ENCODE peak calls at places on chromosomes 6 and 20, in four cellular contexts. K is brain microvascular endothelial cell, N is gastrocnemius medialis, A is heart right ventricle. B is an unnamed sample.

GRCh38 chr6:158057213-158057987 is 75.7 kb downstream of the SYNJ2 start:
- DNase-seq in K (peak), N (no peak), A (no peak), B (no peak)

GRCh38 chr6:108321253-108321740 is 26.4 kb downstream of the AFG1L start:
- DNase-seq in K (no peak), N (no peak), A (no peak), B (no peak)

GRCh38 chr6:88349511-88349910 is 183.4 kb upstream of the CNR1 start:
- DNase-seq in K (no peak), N (no peak), A (no peak), B (no peak)

GRCh38 chr6:81126150-81126549 is 626.3 kb downstream of the TENT5A start:
- DNase-seq in K (no peak), N (no peak), A (no peak), B (no peak)

GRCh38 chr6:99434702-99435530 is 9.8 kb upstream of the PNISR start:
- DNase-seq in K (no peak), N (no peak), A (no peak), B (peak)

GRCh38 chr6:52582996-52583395 is 6.1 kb upstream of the TRAM2 start:
- DNase-seq in K (no peak), N (no peak), A (no peak), B (no peak)

GRCh38 chr20:10555865-10556308 is 117.9 kb downstream of the JAG1 start:
- DNase-seq in K (peak), N (no peak), A (no peak), B (no peak)

GRCh38 chr20:49420811-49421295 is 61.6 kb downstream of the KCNB1 start:
- DNase-seq in K (no peak), N (peak), A (no peak), B (no peak)

GRCh38 chr6:39426057-39426592 is 103.6 kb upstream of the KCNK16 start:
- DNase-seq in K (peak), N (no peak), A (no peak), B (no peak)

GRCh38 chr6:170361335-170361734 is 54.8 kb downstream of the FAM120B start:
- DNase-seq in K (no peak), N (no peak), A (no peak), B (no peak)

GRCh38 chr20:10649817-10650200 is 24.0 kb downstream of the JAG1 start:
- DNase-seq in K (peak), N (no peak), A (no peak), B (no peak)

GRCh38 chr20:2295886-2296544 is at the start of gene TGM3:
- DNase-seq in K (no peak), N (no peak), A (no peak), B (no peak)

GRCh38 chr20:24960861-24961260 is 11.8 kb downstream of the CST7 start:
- DNase-seq in K (no peak), N (no peak), A (no peak), B (no peak)

DNA sequence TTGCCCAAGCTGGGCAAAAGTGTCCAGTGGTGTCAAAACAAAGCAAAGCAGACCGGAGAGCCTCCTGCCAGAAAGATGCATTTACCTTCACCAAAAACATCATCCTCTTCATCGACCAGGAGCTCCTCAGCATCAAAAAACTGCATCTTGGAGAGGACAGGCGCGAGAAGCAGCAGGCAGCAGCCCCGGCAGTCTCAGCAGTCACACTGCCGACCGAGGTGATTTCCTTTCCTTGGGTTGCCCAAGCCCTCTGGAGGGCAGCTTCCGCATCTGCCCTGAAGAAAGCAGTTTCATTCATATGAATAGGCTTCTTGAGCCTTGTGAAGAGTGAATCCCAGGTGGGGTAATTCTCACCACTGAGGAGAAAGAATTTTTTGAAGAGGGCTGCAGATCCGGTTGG is at the start of gene RIPOR2:
- DNase-seq in K (no peak), N (no peak), A (no peak), B (peak)
- H3K4me3 ChIP-seq in K (no peak), N (no peak), A (no peak), B (peak)

GRCh38 chr20:13325033-13325432 is 104.0 kb downstream of the ISM1 start:
- DNase-seq in K (peak), N (no peak), A (no peak), B (peak)
- TF ChIP-seq CTCF in K (peak), N (no peak), A (no peak), B (peak)

GRCh38 chr20:62820208-62820961 is 3.5 kb downstream of the COL9A3 start:
- DNase-seq in K (no peak), N (no peak), A (no peak), B (no peak)

GRCh38 chr20:62816879-62817873 is at the start of gene COL9A3:
- DNase-seq in K (no peak), N (no peak), A (no peak), B (no peak)

GRCh38 chr20:62819494-62820174 is 2.8 kb downstream of the COL9A3 start:
- DNase-seq in K (no peak), N (no peak), A (no peak), B (no peak)

GRCh38 chr20:62817975-62818591 is 1.2 kb downstream of the COL9A3 start:
- DNase-seq in K (no peak), N (no peak), A (no peak), B (no peak)

DNA sequence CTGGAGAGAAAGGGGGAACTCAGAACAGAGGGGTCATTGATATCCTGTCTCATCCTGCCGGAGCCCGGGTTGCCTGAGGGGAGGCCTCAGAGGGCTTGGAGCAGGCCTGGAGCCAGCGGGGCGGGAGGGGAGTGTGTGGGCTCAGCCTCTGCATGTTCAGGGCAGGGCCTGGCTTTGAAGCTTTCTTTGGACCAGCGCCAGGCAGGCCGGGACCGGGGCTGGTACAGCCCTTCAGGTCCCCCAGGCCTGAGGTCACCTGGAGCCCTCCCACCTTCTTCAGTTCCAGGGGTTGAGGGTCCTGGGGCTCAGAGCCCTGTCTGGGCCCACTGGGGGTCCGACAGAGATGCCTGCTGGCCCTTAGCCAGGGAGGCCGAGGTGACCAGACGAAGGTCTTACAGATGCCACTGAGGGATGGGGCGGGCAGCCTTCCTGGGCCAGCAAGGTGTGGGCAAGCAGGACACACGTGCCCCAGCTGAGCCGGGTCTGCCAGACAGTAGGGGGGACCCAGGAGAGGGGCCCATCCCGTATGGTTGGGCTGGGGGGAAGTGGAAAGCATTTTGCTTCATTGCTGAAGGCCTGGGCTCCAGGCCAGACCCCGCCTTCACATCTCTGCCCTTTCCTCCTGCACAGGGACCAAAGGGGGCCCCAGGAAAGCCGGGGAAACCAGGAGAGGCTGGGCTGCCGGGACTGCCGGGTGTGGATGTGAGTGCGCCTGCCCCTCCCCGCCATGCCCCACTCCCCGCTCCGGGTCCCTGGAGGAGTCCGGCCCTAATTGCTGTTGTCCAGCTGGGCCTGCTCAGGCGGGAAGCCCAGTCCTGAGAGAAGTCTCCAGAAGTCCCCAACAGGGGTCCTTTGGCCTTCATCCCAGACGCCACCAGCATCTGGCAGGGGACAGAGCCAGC is 2.0 kb downstream of the COL9A3 start:
- DNase-seq in K (no peak), N (no peak), A (peak), B (no peak)
- H3K4me3 ChIP-seq in K (no peak), N (no peak), A (no peak), B (no peak)

DNA sequence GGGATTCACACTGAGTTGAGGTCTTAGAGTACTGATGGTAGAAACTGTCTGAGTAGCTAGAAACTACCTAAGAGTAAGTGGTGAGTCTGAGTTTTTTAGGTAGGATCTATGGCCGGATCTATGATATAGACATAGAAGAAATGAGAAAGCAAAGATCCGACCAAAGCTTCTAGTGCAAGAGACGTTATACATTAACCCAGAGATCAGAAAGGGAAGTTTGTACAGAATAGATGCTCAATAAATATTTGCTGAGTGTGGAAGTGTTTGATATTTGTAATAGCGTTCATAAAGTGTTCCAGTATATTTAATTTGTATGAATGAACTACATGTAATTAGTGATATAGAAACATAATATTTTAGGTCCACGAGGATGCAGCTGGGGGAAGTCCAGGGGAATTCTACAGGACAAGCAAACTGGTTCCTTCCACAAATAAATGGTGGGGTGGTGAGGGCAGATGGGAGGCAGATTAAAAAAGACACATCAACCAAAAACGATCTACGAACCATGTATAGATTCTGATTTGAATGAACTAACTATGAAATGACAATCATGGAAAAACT is 32.0 kb upstream of the JARID2 start:
- DNase-seq in K (no peak), N (no peak), A (no peak), B (no peak)
- TF ChIP-seq CTCF in K (no peak), N (no peak), A (no peak), B (no peak)

GRCh38 chr20:13877789-13878188 is 93.0 kb downstream of the NDUFAF5 start:
- DNase-seq in K (no peak), N (no peak), A (no peak), B (no peak)

GRCh38 chr20:13874269-13875158 is 89.7 kb downstream of the NDUFAF5 start:
- DNase-seq in K (no peak), N (no peak), A (no peak), B (no peak)

GRCh38 chr20:13873814-13874213 is 89.0 kb downstream of the NDUFAF5 start:
- DNase-seq in K (no peak), N (no peak), A (no peak), B (no peak)

GRCh38 chr20:13878600-13878999 is 93.8 kb downstream of the NDUFAF5 start:
- DNase-seq in K (no peak), N (no peak), A (no peak), B (no peak)

GRCh38 chr20:13875265-13875811 is 90.5 kb downstream of the NDUFAF5 start:
- DNase-seq in K (no peak), N (no peak), A (no peak), B (no peak)
- H3K4me3 ChIP-seq in K (no peak), N (no peak), A (no peak), B (no peak)

DNA sequence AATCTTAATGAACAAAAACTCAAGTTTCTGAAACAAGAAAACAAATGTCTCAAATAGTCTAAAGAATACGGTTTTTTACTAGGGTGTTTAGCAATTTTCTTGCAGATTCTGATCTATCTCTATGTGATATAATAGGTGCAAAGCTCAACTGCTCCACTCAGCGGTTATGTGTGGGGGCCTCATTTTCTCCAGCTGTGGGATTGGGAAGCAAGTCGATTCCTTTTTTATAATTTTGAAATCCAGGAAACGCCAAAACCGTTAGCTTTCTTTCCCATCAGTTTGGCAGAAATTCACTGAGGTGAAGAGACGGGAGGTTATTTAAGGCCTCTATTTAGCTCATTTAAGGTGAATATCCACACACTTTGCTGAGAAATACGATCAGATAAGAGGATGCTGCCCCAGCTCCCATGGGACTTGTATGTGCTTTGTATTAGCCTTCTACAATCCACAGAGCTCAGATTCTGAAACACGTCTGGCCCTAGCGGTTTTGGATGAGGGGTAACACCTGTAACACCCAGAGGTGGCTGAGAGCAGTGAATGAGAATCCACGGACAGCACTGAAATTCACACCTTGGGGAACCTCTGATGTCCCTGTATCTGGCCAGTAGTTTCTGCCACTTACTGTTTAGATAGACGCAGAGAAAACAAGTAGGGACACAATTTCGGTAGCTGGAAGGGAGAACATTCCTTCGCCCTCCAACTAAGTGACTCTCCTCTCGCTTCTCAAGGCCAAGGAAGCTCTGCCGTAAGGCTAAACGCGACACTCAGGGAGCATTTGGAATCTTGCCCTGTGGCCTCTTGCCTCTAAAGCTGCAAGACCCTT is 6.6 kb upstream of the BCAS4 start:
- DNase-seq in K (peak), N (peak), A (no peak), B (no peak)
- TF ChIP-seq CTCF in K (peak), N (peak), A (no peak), B (no peak)

DNA sequence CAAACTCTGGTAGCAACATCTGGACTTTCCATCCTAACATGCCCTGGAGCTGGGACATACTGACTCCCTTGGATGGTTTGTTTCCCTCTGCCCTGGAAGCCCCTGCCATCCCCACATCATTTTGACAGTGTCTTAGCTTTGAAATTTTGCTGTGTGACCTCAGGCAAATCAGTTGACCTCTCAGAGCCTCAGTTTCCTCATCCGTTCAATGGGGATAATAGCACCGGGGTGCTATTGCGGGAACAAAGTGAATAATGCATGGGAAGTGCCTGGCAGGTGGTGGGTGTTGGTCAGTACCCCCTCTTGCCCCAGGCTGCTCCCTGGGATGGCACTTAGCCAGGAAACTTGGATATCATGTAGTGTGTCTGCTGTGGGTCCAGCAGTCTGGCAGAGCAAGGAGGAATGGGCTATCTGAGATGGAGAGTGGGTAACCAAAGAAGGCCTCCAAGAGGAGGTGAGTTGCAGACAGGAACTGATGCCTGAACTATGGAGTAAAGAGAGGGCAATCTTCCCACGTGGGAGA is 88.6 kb downstream of the MRPL14 start:
- DNase-seq in K (no peak), N (no peak), A (no peak), B (no peak)
- H3K4me3 ChIP-seq in K (no peak), N (no peak), A (no peak), B (no peak)

GRCh38 chr6:139109558-139109957 is 25.3 kb upstream of the HECA start:
- DNase-seq in K (peak), N (no peak), A (peak), B (peak)
- TF ChIP-seq CTCF in K (peak), N (peak), A (no peak), B (peak)

GRCh38 chr6:106519460-106520394 is 109.6 kb downstream of the RTN4IP1 start:
- DNase-seq in K (peak), N (no peak), A (no peak), B (peak)
- H3K4me3 ChIP-seq in K (peak), N (no peak), A (no peak), B (peak)

DNA sequence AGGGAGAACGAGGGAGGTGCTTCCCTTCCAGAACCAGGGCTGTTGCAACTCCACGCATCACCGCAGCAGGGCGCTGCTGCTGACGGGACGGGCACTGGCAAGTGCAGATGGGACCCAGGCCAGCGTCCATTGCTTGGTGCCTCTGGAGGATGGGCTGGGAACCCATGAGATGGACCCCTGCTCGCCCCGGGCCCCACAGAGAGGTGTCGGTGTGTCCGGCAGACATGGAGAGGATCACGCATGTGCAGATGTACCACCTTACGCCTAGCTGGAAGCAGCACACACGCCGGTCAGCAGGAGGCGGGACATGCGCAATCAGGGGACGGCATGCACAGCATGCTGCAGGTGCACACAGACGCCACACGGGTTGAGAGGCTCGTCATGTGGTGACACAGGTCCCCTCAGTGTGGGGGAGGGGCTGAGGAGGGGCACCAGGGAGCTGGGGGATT is 5.7 kb downstream of the CABLES2 start:
- DNase-seq in K (no peak), N (no peak), A (no peak), B (no peak)
- TF ChIP-seq CTCF in K (peak), N (no peak), A (no peak), B (no peak)